ENCODE peak calls at places on chromosome 9, in four cellular contexts. One of them, this sample, is unnamed.

GRCh38 chr9:89177401-89178161 is 1.0 kb downstream of the SHC3 start:
- DNase-seq in upper lobe of left lung: peak
- DNase-seq in MM.1S: no peak
- DNase-seq in heart right ventricle: no peak
- DNase-seq in this sample: no peak

GRCh38 chr9:32486839-32487562 is 39.0 kb downstream of the RIGI start:
- DNase-seq in heart right ventricle: no peak
- DNase-seq in upper lobe of left lung: no peak
- DNase-seq in MM.1S: no peak
- DNase-seq in this sample: no peak

GRCh38 chr9:123562844-123563346 is 206.9 kb downstream of the CRB2 start:
- DNase-seq in heart right ventricle: no peak
- DNase-seq in upper lobe of left lung: no peak
- DNase-seq in MM.1S: no peak
- DNase-seq in this sample: no peak

GRCh38 chr9:23308114-23308513 is 517.9 kb downstream of the ELAVL2 start:
- DNase-seq in upper lobe of left lung: no peak
- DNase-seq in heart right ventricle: no peak
- DNase-seq in MM.1S: no peak
- DNase-seq in this sample: no peak

GRCh38 chr9:93258419-93258817 is 74.5 kb downstream of the WNK2 start:
- DNase-seq in upper lobe of left lung: no peak
- DNase-seq in MM.1S: no peak
- DNase-seq in heart right ventricle: no peak
- DNase-seq in this sample: no peak

GRCh38 chr9:93633492-93634221 is 57.3 kb downstream of the PHF2 start:
- DNase-seq in upper lobe of left lung: peak
- DNase-seq in heart right ventricle: no peak
- DNase-seq in MM.1S: no peak
- DNase-seq in this sample: no peak

GRCh38 chr9:34701769-34702736 is 7.9 kb downstream of the CCL21 start:
- DNase-seq in heart right ventricle: peak
- DNase-seq in upper lobe of left lung: peak
- DNase-seq in MM.1S: peak
- DNase-seq in this sample: peak

GRCh38 chr9:133707761-133708122 is 30.4 kb downstream of the SARDH start:
- DNase-seq in heart right ventricle: no peak
- DNase-seq in MM.1S: no peak
- DNase-seq in upper lobe of left lung: peak
- DNase-seq in this sample: no peak

GRCh38 chr9:21806644-21807043 is 4.2 kb downstream of the MTAP start:
- DNase-seq in MM.1S: no peak
- DNase-seq in heart right ventricle: no peak
- DNase-seq in upper lobe of left lung: no peak
- DNase-seq in this sample: no peak

GRCh38 chr9:98950262-98950661 is 6.6 kb downstream of the COL15A1 start:
- DNase-seq in heart right ventricle: no peak
- DNase-seq in upper lobe of left lung: no peak
- DNase-seq in MM.1S: no peak
- DNase-seq in this sample: no peak

GRCh38 chr9:133768859-133769510 is 30.8 kb upstream of the SARDH start:
- DNase-seq in heart right ventricle: peak
- DNase-seq in MM.1S: no peak
- DNase-seq in upper lobe of left lung: no peak
- DNase-seq in this sample: no peak

GRCh38 chr9:108786756-108787663 is 68.8 kb downstream of the ACTL7B start:
- DNase-seq in MM.1S: no peak
- DNase-seq in heart right ventricle: no peak
- DNase-seq in upper lobe of left lung: no peak
- DNase-seq in this sample: no peak

GRCh38 chr9:89576404-89576824 is 28.4 kb upstream of the GADD45G start:
- DNase-seq in MM.1S: peak
- DNase-seq in upper lobe of left lung: no peak
- DNase-seq in heart right ventricle: no peak
- DNase-seq in this sample: no peak

GRCh38 chr9:133420392-133420827 is 1.8 kb upstream of the ADAMTS13 start:
- DNase-seq in heart right ventricle: no peak
- DNase-seq in upper lobe of left lung: no peak
- DNase-seq in MM.1S: peak
- DNase-seq in this sample: no peak

GRCh38 chr9:77010527-77010926 is 8.9 kb upstream of the FOXB2 start:
- DNase-seq in heart right ventricle: no peak
- DNase-seq in MM.1S: no peak
- DNase-seq in upper lobe of left lung: no peak
- DNase-seq in this sample: no peak

GRCh38 chr9:6268830-6269397 is 53.3 kb downstream of the IL33 start:
- DNase-seq in upper lobe of left lung: no peak
- DNase-seq in heart right ventricle: no peak
- DNase-seq in MM.1S: no peak
- DNase-seq in this sample: no peak

GRCh38 chr9:76585487-76586459 is 126.8 kb downstream of the GCNT1 start:
- DNase-seq in upper lobe of left lung: no peak
- DNase-seq in heart right ventricle: no peak
- DNase-seq in MM.1S: no peak
- DNase-seq in this sample: no peak

GRCh38 chr9:13758876-13759275 is 479.4 kb upstream of the MPDZ start:
- DNase-seq in upper lobe of left lung: peak
- DNase-seq in MM.1S: no peak
- DNase-seq in heart right ventricle: peak
- DNase-seq in this sample: no peak

GRCh38 chr9:135291165-135291564 is 188.4 kb upstream of the PPP1R26 start:
- DNase-seq in heart right ventricle: no peak
- DNase-seq in upper lobe of left lung: no peak
- DNase-seq in MM.1S: no peak
- DNase-seq in this sample: no peak

GRCh38 chr9:69542048-69542447 is 130.1 kb downstream of the APBA1 start:
- DNase-seq in heart right ventricle: no peak
- DNase-seq in MM.1S: no peak
- DNase-seq in upper lobe of left lung: no peak
- DNase-seq in this sample: no peak

GRCh38 chr9:110850401-110851135 is 182.0 kb downstream of the MUSK start:
- DNase-seq in upper lobe of left lung: no peak
- DNase-seq in heart right ventricle: no peak
- DNase-seq in MM.1S: no peak
- DNase-seq in this sample: no peak

GRCh38 chr9:2242778-2243395 is 227.7 kb downstream of the SMARCA2 start:
- DNase-seq in heart right ventricle: no peak
- DNase-seq in MM.1S: no peak
- DNase-seq in upper lobe of left lung: no peak
- DNase-seq in this sample: no peak

GRCh38 chr9:77944556-77945261 is 86.9 kb downstream of the GNAQ start:
- DNase-seq in heart right ventricle: peak
- DNase-seq in MM.1S: no peak
- DNase-seq in upper lobe of left lung: no peak
- DNase-seq in this sample: no peak

GRCh38 chr9:133950206-133950915 is 41.8 kb downstream of the VAV2 start:
- DNase-seq in MM.1S: no peak
- DNase-seq in heart right ventricle: peak
- DNase-seq in upper lobe of left lung: peak
- DNase-seq in this sample: no peak

GRCh38 chr9:102072061-102072764 is 333.8 kb upstream of the GRIN3A start:
- DNase-seq in MM.1S: no peak
- DNase-seq in heart right ventricle: no peak
- DNase-seq in upper lobe of left lung: no peak
- DNase-seq in this sample: no peak

GRCh38 chr9:34664281-34665108 is 2.0 kb upstream of the CCL27 start:
- DNase-seq in upper lobe of left lung: no peak
- DNase-seq in MM.1S: peak
- DNase-seq in heart right ventricle: peak
- DNase-seq in this sample: peak

GRCh38 chr9:132943677-132944293 is 631 bp downstream of the TSC1 start:
- DNase-seq in MM.1S: no peak
- DNase-seq in upper lobe of left lung: no peak
- DNase-seq in heart right ventricle: no peak
- DNase-seq in this sample: no peak

GRCh38 chr9:70205366-70206020 is 53.3 kb upstream of the SMC5 start:
- DNase-seq in MM.1S: no peak
- DNase-seq in heart right ventricle: no peak
- DNase-seq in upper lobe of left lung: no peak
- DNase-seq in this sample: no peak

GRCh38 chr9:116471093-116471906 is 215.8 kb upstream of the TRIM32 start:
- DNase-seq in MM.1S: no peak
- DNase-seq in heart right ventricle: peak
- DNase-seq in upper lobe of left lung: no peak
- DNase-seq in this sample: no peak

GRCh38 chr9:41229408-41230401 is 40.6 kb upstream of the ZNG1F start:
- DNase-seq in MM.1S: no peak
- DNase-seq in heart right ventricle: no peak
- DNase-seq in upper lobe of left lung: peak
- DNase-seq in this sample: no peak

GRCh38 chr9:37667706-37668672 is 17.2 kb downstream of the FRMPD1 start:
- DNase-seq in MM.1S: no peak
- DNase-seq in upper lobe of left lung: no peak
- DNase-seq in heart right ventricle: no peak
- DNase-seq in this sample: no peak

GRCh38 chr9:89153618-89154017 is 25.0 kb downstream of the SHC3 start:
- DNase-seq in heart right ventricle: no peak
- DNase-seq in upper lobe of left lung: no peak
- DNase-seq in MM.1S: no peak
- DNase-seq in this sample: no peak

GRCh38 chr9:78903581-78903980 is 606.7 kb downstream of the PSAT1 start:
- DNase-seq in MM.1S: no peak
- DNase-seq in heart right ventricle: no peak
- DNase-seq in upper lobe of left lung: no peak
- DNase-seq in this sample: no peak

GRCh38 chr9:21803674-21804048 is 1.2 kb downstream of the MTAP start:
- DNase-seq in upper lobe of left lung: no peak
- DNase-seq in heart right ventricle: no peak
- DNase-seq in MM.1S: no peak
- DNase-seq in this sample: no peak

GRCh38 chr9:114697951-114698351 is 16.0 kb upstream of the TEX48 start:
- DNase-seq in heart right ventricle: no peak
- DNase-seq in upper lobe of left lung: no peak
- DNase-seq in MM.1S: no peak
- DNase-seq in this sample: no peak

GRCh38 chr9:123327697-123328100 is 28.3 kb upstream of the CRB2 start:
- DNase-seq in heart right ventricle: no peak
- DNase-seq in upper lobe of left lung: no peak
- DNase-seq in MM.1S: no peak
- DNase-seq in this sample: no peak

GRCh38 chr9:4638968-4639367 is 23.1 kb upstream of the PLPP6 start:
- DNase-seq in upper lobe of left lung: no peak
- DNase-seq in heart right ventricle: no peak
- DNase-seq in MM.1S: no peak
- DNase-seq in this sample: no peak

GRCh38 chr9:118336167-118336951 is 632.2 kb downstream of the TLR4 start:
- DNase-seq in heart right ventricle: no peak
- DNase-seq in MM.1S: no peak
- DNase-seq in upper lobe of left lung: no peak
- DNase-seq in this sample: no peak

GRCh38 chr9:76810377-76810957 is 46.2 kb downstream of the PCA3 start:
- DNase-seq in MM.1S: peak
- DNase-seq in heart right ventricle: peak
- DNase-seq in upper lobe of left lung: no peak
- DNase-seq in this sample: no peak

GRCh38 chr9:96513622-96514021 is 63.7 kb downstream of the HABP4 start:
- DNase-seq in heart right ventricle: no peak
- DNase-seq in upper lobe of left lung: no peak
- DNase-seq in MM.1S: no peak
- DNase-seq in this sample: no peak
- H3K27ac ChIP-seq in heart right ventricle: no peak
- H3K27ac ChIP-seq in upper lobe of left lung: no peak
- H3K27ac ChIP-seq in MM.1S: no peak
- H3K27ac ChIP-seq in this sample: no peak

GRCh38 chr9:27165670-27166069 is 56.6 kb downstream of the TEK start:
- DNase-seq in MM.1S: no peak
- DNase-seq in upper lobe of left lung: no peak
- DNase-seq in heart right ventricle: no peak
- DNase-seq in this sample: no peak
- TF ChIP-seq CTCF in MM.1S: no peak
- TF ChIP-seq CTCF in upper lobe of left lung: no peak
- TF ChIP-seq CTCF in heart right ventricle: no peak
- TF ChIP-seq CTCF in this sample: no peak

DNA sequence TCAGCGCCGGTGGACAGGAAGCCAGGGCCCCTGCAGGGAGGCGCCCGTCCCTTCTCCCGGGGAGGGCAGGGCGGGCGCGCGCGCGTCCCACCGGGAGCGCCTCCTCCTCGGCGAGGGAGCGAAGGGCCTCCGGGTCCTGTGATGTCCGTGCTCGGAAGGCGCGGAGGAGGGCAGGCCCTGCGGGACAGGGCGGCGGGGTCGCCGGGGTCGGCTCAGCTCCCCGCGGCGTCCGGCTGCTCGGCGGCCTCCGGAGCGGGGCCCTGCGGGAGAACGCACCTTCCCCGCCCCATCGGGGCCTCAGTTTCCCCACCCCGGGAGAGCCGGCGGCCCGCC is 328 bp downstream of the EXD3 start:
- DNase-seq in MM.1S: no peak
- DNase-seq in heart right ventricle: no peak
- DNase-seq in upper lobe of left lung: peak
- DNase-seq in this sample: no peak
- H3K27ac ChIP-seq in MM.1S: peak
- H3K27ac ChIP-seq in heart right ventricle: peak
- H3K27ac ChIP-seq in upper lobe of left lung: peak
- H3K27ac ChIP-seq in this sample: no peak

GRCh38 chr9:80605129-80605528 is 1033.4 kb downstream of the TLE4 start:
- DNase-seq in MM.1S: no peak
- DNase-seq in heart right ventricle: no peak
- DNase-seq in upper lobe of left lung: no peak
- DNase-seq in this sample: no peak
- TF ChIP-seq CTCF in MM.1S: no peak
- TF ChIP-seq CTCF in heart right ventricle: peak
- TF ChIP-seq CTCF in upper lobe of left lung: no peak
- TF ChIP-seq CTCF in this sample: no peak

GRCh38 chr9:91100878-91101450 is 260.8 kb downstream of the AUH start:
- DNase-seq in upper lobe of left lung: peak
- DNase-seq in MM.1S: no peak
- DNase-seq in heart right ventricle: peak
- DNase-seq in this sample: no peak
- H3K27ac ChIP-seq in upper lobe of left lung: peak
- H3K27ac ChIP-seq in MM.1S: peak
- H3K27ac ChIP-seq in heart right ventricle: peak
- H3K27ac ChIP-seq in this sample: no peak

DNA sequence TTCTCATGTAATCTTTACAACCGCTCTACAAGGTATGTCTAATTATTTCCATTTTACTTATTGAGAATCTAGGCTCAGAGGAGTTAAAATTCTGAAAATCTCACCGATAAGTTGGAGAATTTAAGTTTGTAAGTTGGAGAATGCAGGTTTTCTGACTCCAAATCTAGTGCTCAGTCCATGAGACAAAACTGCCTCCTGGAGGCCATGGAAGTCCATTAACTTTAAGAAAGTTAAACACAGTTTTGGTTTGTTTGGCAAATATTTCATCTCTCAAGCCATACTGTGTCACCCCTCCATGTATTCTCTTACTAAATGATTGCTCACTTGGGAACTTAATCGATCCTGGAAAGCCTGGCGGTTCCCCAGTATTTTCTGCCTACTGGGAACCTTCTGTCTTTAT is 52.6 kb downstream of the INIP start:
- DNase-seq in upper lobe of left lung: no peak
- DNase-seq in heart right ventricle: no peak
- DNase-seq in MM.1S: no peak
- DNase-seq in this sample: no peak
- TF ChIP-seq CTCF in upper lobe of left lung: no peak
- TF ChIP-seq CTCF in heart right ventricle: peak
- TF ChIP-seq CTCF in MM.1S: no peak
- TF ChIP-seq CTCF in this sample: no peak

This sample was measured in CD4-positive, alpha-beta T cell.